ENCODE peak calls at places on chromosomes 2 and 18, in four cellular contexts. A is K562, U is IMR-90, T is HCT116. Z is an unnamed sample.

GRCh38 chr2:235611337-235611736 is 117.5 kb downstream of the AGAP1 start:
- DNase-seq in T (no peak), U (no peak), A (no peak), Z (no peak)

GRCh38 chr2:124261456-124261855 is 236.4 kb downstream of the CNTNAP5 start:
- DNase-seq in U (no peak), T (no peak), A (no peak), Z (no peak)

GRCh38 chr2:191204443-191204842 is 40.8 kb upstream of the MYO1B start:
- DNase-seq in U (no peak), T (no peak), A (no peak), Z (no peak)

GRCh38 chr2:1873343-1873742 is 129.0 kb upstream of the PXDN start:
- DNase-seq in U (no peak), A (no peak), T (no peak), Z (no peak)

GRCh38 chr18:7980136-7980535 is 413.0 kb downstream of the PTPRM start:
- DNase-seq in T (peak), A (peak), U (no peak), Z (no peak)

GRCh38 chr2:148990968-148991367 is 47.5 kb upstream of the LYPD6B start:
- DNase-seq in U (no peak), A (no peak), T (no peak), Z (no peak)

GRCh38 chr18:78741381-78742340 is 238.0 kb upstream of the SALL3 start:
- DNase-seq in T (no peak), U (no peak), A (no peak), Z (no peak)

GRCh38 chr2:128413014-128413717 is 94.5 kb upstream of the HS6ST1 start:
- DNase-seq in A (no peak), U (no peak), T (no peak), Z (no peak)

GRCh38 chr18:10526211-10526949 is 553 bp downstream of the NAPG start:
- DNase-seq in T (no peak), A (peak), U (peak), Z (peak)

GRCh38 chr2:38671303-38671702 is 5.4 kb downstream of the GALM start:
- DNase-seq in T (no peak), U (no peak), A (no peak), Z (no peak)

GRCh38 chr2:240248981-240249422 is 108.5 kb upstream of the OTOS start:
- DNase-seq in T (no peak), A (no peak), U (no peak), Z (no peak)

GRCh38 chr18:57869228-57869627 is 66.1 kb upstream of the ATP8B1 start:
- DNase-seq in U (no peak), A (no peak), T (no peak), Z (no peak)

GRCh38 chr18:5963267-5963666 is 67.9 kb upstream of the TMEM200C start:
- DNase-seq in U (no peak), A (no peak), T (no peak), Z (no peak)

GRCh38 chr2:64990823-64991222 is 1.6 kb downstream of the SLC1A4 start:
- DNase-seq in U (no peak), A (no peak), T (no peak), Z (no peak)

GRCh38 chr2:101796825-101797600 is 99.5 kb downstream of the MAP4K4 start:
- DNase-seq in A (peak), U (no peak), T (no peak), Z (no peak)
- TF ChIP-seq RAD21 in A (no peak), U (no peak), T (no peak), Z (no peak)

GRCh38 chr2:11096591-11096990 is 58.7 kb upstream of the SLC66A3 start:
- DNase-seq in A (no peak), U (no peak), T (no peak), Z (no peak)

GRCh38 chr2:11090158-11090557 is 65.1 kb upstream of the SLC66A3 start:
- DNase-seq in U (no peak), T (no peak), A (no peak), Z (no peak)

GRCh38 chr2:11092693-11093335 is 62.5 kb upstream of the SLC66A3 start:
- DNase-seq in A (no peak), U (no peak), T (no peak), Z (no peak)

GRCh38 chr2:11094021-11094810 is 61.1 kb upstream of the SLC66A3 start:
- DNase-seq in U (no peak), T (no peak), A (no peak), Z (no peak)

DNA sequence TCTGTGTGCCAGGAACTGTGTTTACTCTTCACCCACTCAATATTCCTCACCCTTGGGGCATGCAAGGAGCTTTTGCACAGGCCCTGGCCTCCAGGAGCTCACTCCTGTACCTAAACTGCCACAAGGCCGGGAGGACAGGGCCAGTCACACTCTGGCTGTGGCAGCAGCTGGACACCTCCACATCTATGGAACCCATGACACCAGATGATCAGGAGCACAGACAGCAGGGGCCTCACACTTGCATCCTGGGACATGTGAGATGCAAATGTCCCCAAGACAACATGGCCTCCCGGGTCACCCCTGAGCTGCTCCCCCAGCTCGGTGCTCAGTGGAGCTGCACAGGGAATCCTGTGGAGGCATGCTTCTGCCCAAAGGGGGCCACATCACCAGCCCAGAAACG is 61.8 kb upstream of the SLC66A3 start:
- DNase-seq in A (no peak), U (no peak), T (no peak), Z (no peak)
- TF ChIP-seq RAD21 in A (no peak), U (no peak), T (no peak), Z (no peak)

GRCh38 chr2:164046040-164046439 is 310.2 kb upstream of the FIGN start:
- DNase-seq in U (no peak), T (no peak), A (no peak), Z (no peak)

GRCh38 chr2:164048729-164049128 is 312.9 kb upstream of the FIGN start:
- DNase-seq in A (no peak), U (no peak), T (no peak), Z (no peak)

GRCh38 chr2:164039270-164039669 is 303.5 kb upstream of the FIGN start:
- DNase-seq in A (no peak), T (no peak), U (no peak), Z (no peak)

DNA sequence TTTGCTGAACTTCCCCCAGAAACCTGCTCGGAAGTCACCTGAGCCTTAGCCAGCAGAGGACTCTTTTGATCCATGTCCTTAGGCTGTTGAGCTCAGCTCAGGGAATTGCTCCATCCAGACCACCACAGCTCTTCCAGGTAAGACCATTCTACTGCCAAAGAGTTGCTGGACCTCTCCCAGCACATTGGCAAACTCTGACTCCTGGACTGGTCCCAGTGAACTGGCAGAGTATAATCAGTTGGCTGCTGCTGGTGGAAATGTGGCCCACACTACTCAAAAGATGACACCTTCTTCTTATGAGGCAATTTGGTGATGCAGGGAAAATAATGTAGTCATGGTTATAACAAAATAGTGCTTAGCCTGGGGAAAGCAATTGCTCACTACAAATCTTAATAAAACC is 308.8 kb upstream of the FIGN start:
- DNase-seq in T (no peak), U (no peak), A (no peak), Z (no peak)
- TF ChIP-seq RAD21 in T (no peak), U (no peak), A (no peak), Z (no peak)

GRCh38 chr2:74334931-74335333 is 8.3 kb downstream of the SLC4A5 start:
- DNase-seq in U (peak), T (peak), A (peak), Z (peak)

GRCh38 chr2:74333896-74334586 is 9.2 kb downstream of the SLC4A5 start:
- DNase-seq in A (no peak), T (no peak), U (no peak), Z (no peak)

GRCh38 chr2:74328573-74328972 is 14.6 kb downstream of the SLC4A5 start:
- DNase-seq in U (no peak), T (no peak), A (no peak), Z (no peak)

GRCh38 chr2:74332550-74333174 is 10.6 kb downstream of the SLC4A5 start:
- DNase-seq in A (no peak), T (no peak), U (no peak), Z (no peak)

DNA sequence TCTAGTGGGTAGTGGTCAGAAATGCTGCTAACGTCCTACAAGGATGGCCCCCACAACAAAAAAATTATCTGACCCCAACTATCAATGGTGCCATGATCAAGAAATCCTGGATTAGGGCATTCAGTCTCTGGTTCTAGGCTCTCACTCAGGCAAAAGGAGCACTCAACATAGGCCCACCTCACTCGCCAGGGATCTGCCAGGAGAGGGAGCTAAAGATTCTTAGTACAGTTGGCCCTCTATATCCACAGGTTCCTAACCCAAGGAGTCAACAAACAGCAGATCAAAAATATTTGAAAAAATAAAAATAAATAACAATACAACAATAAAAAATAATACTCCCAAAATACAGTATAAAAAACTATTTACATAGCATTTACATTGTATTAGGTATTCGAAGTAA is 10.0 kb downstream of the SLC4A5 start:
- DNase-seq in A (peak), U (peak), T (peak), Z (peak)
- TF ChIP-seq RAD21 in A (peak), U (peak), T (peak), Z (peak)

DNA sequence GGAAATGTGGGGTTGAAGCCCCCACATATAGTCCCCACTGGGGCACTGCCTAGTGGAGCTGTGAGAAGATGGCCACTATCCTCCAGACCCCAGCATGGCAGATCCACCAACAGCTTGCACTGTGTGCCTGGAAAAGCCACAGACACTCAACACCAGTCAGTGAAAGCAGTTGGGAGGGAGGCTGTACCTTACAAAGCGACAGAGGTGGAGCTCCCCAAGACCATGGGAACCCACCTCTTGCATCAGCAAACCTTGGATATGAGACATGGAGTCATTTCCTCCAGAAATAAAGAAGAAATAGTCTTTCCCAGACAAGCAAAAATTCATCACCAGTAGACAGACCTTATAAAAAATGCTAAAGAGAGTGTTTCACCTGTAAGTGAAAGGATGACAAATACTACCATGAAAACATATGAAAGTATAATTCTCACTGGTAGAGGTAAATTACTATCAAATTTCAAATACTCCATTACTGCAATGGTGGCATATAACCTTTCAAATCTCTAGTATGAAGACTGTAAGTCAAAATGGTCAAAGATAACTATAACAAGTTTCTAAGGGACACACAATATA is 152.6 kb upstream of the EPHA4 start:
- DNase-seq in A (no peak), T (no peak), U (no peak), Z (no peak)
- TF ChIP-seq RAD21 in A (no peak), T (no peak), U (no peak), Z (no peak)

GRCh38 chr2:61763605-61764034 is 90.2 kb downstream of the FAM161A start:
- DNase-seq in U (peak), T (peak), A (peak), Z (peak)
- TF ChIP-seq RAD21 in U (peak), T (no peak), A (peak), Z (peak)

GRCh38 chr2:170340693-170341068 is 162.7 kb downstream of the MYO3B start:
- DNase-seq in U (no peak), A (no peak), T (no peak), Z (no peak)
- TF ChIP-seq RAD21 in U (no peak), A (no peak), T (no peak), Z (no peak)

GRCh38 chr2:71705171-71705960 is 252.0 kb downstream of the DYSF start:
- DNase-seq in T (no peak), U (no peak), A (no peak), Z (no peak)

GRCh38 chr2:71706836-71707235 is 253.5 kb downstream of the DYSF start:
- DNase-seq in A (no peak), T (no peak), U (no peak), Z (no peak)

GRCh38 chr2:71704688-71705087 is 251.3 kb downstream of the DYSF start:
- DNase-seq in T (no peak), A (no peak), U (no peak), Z (no peak)

GRCh38 chr2:71703981-71704545 is 250.7 kb downstream of the DYSF start:
- DNase-seq in A (no peak), U (no peak), T (no peak), Z (no peak)

GRCh38 chr2:71706121-71706520 is 252.8 kb downstream of the DYSF start:
- DNase-seq in T (no peak), U (no peak), A (no peak), Z (no peak)
- TF ChIP-seq RAD21 in T (no peak), U (no peak), A (no peak), Z (no peak)

DNA sequence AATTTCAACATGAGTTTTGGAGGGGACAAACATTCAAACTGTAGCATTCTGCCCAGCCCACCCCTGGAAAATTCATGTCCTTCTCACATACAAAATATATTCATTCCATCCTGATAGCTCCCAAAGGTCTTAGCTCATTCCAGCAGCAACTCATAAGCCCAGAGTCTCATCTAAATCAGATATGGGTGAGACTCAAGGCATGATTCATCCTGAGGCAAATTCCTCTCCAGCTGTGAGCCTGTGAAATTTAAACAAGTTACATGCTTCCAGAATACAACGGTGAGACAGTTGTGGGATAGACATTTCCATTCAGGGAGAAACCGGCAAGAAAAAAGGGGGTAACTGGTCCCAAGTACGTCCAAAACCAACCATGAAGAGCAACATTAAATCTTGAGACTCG is 43.5 kb upstream of the FAHD2A start:
- DNase-seq in U (peak), T (no peak), A (no peak), Z (no peak)
- TF ChIP-seq RAD21 in U (no peak), T (no peak), A (no peak), Z (no peak)

GRCh38 chr18:49698596-49699025 is 114.7 kb downstream of the ACAA2 start:
- DNase-seq in T (no peak), U (no peak), A (no peak), Z (no peak)

GRCh38 chr18:49697049-49697448 is 116.3 kb downstream of the ACAA2 start:
- DNase-seq in U (no peak), A (no peak), T (no peak), Z (no peak)

GRCh38 chr18:49697757-49698595 is 115.4 kb downstream of the ACAA2 start:
- DNase-seq in T (no peak), A (no peak), U (peak), Z (no peak)

GRCh38 chr18:49694402-49694801 is 118.9 kb downstream of the ACAA2 start:
- DNase-seq in A (no peak), U (no peak), T (no peak), Z (no peak)

DNA sequence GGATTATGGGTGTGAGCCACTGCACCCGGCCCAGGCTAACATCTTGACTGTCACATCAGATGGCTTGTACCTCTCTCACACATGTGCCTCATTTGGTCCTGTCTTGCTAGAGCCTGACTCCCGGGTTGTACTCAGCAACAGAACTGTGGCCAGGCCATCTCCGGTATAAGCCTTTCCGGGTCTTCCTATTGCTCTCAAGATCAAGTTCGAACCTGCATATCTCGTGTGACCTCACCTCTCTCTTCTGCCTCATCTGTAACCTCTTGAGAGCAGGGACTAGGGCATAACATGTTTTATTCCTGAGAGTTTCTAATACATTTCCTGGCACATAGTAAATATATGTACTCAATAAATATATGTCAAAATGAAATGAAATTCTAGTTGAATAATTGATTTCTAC is 114.0 kb downstream of the ACAA2 start:
- DNase-seq in A (no peak), U (no peak), T (no peak), Z (no peak)
- TF ChIP-seq RAD21 in A (no peak), U (no peak), T (no peak), Z (no peak)

Z was measured in A549.